ENCODE peak calls at places on chromosomes 7 and 10, in five cellular contexts. R is memory B cell, M is GM20000, F is heart right ventricle, X is lower lobe of right lung. Y is an unnamed sample.

GRCh38 chr10:35906155-35906554 is 264.1 kb upstream of the FZD8 start:
- DNase-seq in M (no peak), F (no peak), R (no peak), X (no peak), Y (no peak)

GRCh38 chr7:98360221-98361124 is 40.4 kb downstream of the BAIAP2L1 start:
- DNase-seq in R (no peak), F (no peak), M (no peak), X (peak), Y (no peak)

GRCh38 chr10:102779680-102780079 is 35.9 kb downstream of the WBP1L start:
- DNase-seq in X (no peak), R (no peak), M (no peak), F (peak), Y (no peak)

GRCh38 chr10:46288601-46289206 is 1.9 kb downstream of the ANTXRL start:
- DNase-seq in M (no peak), R (no peak), F (no peak), X (no peak), Y (no peak)

GRCh38 chr7:138164804-138165203 is 88.5 kb downstream of the AKR1D1 start:
- DNase-seq in R (no peak), M (no peak), F (no peak), X (no peak), Y (no peak)

GRCh38 chr10:110651044-110651958 is 7.2 kb downstream of the RBM20 start:
- DNase-seq in M (peak), R (no peak), F (peak), X (no peak), Y (no peak)

GRCh38 chr10:491667-492424 is 197.6 kb downstream of the DIP2C start:
- DNase-seq in F (no peak), M (no peak), X (no peak), R (no peak), Y (no peak)

GRCh38 chr7:1611708-1612241 is 41.9 kb upstream of the PSMG3 start:
- DNase-seq in M (no peak), X (no peak), R (no peak), F (no peak), Y (no peak)

GRCh38 chr7:83547526-83547925 is 101.4 kb downstream of the SEMA3E start:
- DNase-seq in R (no peak), F (no peak), M (peak), X (no peak), Y (no peak)

GRCh38 chr7:141872931-141873330 is 31.6 kb upstream of the PRSS37 start:
- DNase-seq in M (no peak), F (no peak), X (no peak), R (no peak), Y (no peak)

GRCh38 chr10:132151951-132152505 is 34.7 kb upstream of the DPYSL4 start:
- DNase-seq in M (no peak), X (peak), F (no peak), R (no peak), Y (no peak)

GRCh38 chr10:116892873-116893685 is 43.8 kb downstream of the ENO4 start:
- DNase-seq in M (no peak), F (no peak), R (no peak), X (no peak), Y (no peak)

GRCh38 chr7:101688183-101688831 is 59.2 kb upstream of the MYL10 start:
- DNase-seq in X (peak), R (peak), F (peak), M (peak), Y (peak)

Y was measured in neural crest cell.